ENCODE peak calls at places on chromosomes 3 and 15, in seven cellular contexts. H is iPS DF 6.9, D is neuronal stem cell, L is spleen, A is endothelial cell of umbilical vein, G is neural progenitor cell, R is Peyer's patch. Y is an unnamed sample. For H3K4me1, the result is how much of the 10 kb centered on the place peaks cover.

GRCh38 chr3:14602804-14603644 is 48.5 kb upstream of the CCDC174 start:
- DNase-seq in H (no peak), D (no peak), L (no peak), A (no peak), G (peak), R (no peak), Y (no peak)

GRCh38 chr15:65835452-65835851 is 33.8 kb upstream of the RAB11A start:
- DNase-seq in H (no peak), D (no peak), L (no peak), A (no peak), G (no peak), R (peak), Y (no peak)

GRCh38 chr3:32872487-32873382 is 54.9 kb downstream of the TRIM71 start:
- DNase-seq in H (no peak), D (no peak), L (no peak), A (no peak), G (no peak), R (no peak), Y (peak)

GRCh38 chr3:72655151-72655551 is 193.1 kb downstream of the SHQ1 start:
- DNase-seq in H (peak), D (peak), L (no peak), A (no peak), G (peak), R (no peak), Y (no peak)

GRCh38 chr15:25090073-25090733 is 135.4 kb downstream of the SNRPN start:
- DNase-seq in H (no peak), D (no peak), L (peak), A (no peak), G (no peak), R (no peak), Y (no peak)

GRCh38 chr15:79185199-79185598 is 94.6 kb upstream of the RASGRF1 start:
- DNase-seq in H (no peak), D (no peak), L (no peak), A (no peak), G (peak), R (no peak), Y (no peak)

GRCh38 chr3:70000028-70000410 is 486 bp downstream of the SAMMSON start:
- DNase-seq in H (no peak), D (no peak), L (no peak), A (no peak), G (no peak), R (no peak), Y (no peak)

GRCh38 chr15:99956022-99956775 is 223.0 kb upstream of the LYSMD4 start:
- DNase-seq in H (no peak), D (no peak), L (peak), A (no peak), G (no peak), R (peak), Y (no peak)

GRCh38 chr3:111616417-111617105 is 21.4 kb upstream of the ZBED2 start:
- DNase-seq in H (no peak), D (no peak), L (peak), A (no peak), G (no peak), R (peak), Y (no peak)

GRCh38 chr3:62638316-62638715 is 236.9 kb downstream of the CADPS start:
- DNase-seq in H (no peak), D (no peak), L (no peak), A (no peak), G (no peak), R (no peak), Y (no peak)

GRCh38 chr15:41011055-41011815 is 58.0 kb downstream of the CHAC1 start:
- DNase-seq in H (no peak), D (no peak), L (no peak), A (peak), G (no peak), R (no peak), Y (no peak)

GRCh38 chr15:90703455-90703854 is 13.7 kb upstream of the BLM start:
- DNase-seq in H (no peak), D (no peak), L (no peak), A (no peak), G (no peak), R (no peak), Y (no peak)

GRCh38 chr15:90097475-90097874 is 4.8 kb downstream of the IDH2 start:
- DNase-seq in H (no peak), D (no peak), L (peak), A (no peak), G (no peak), R (peak), Y (no peak)

GRCh38 chr15:65130941-65131340 is 2.7 kb downstream of the PDCD7 start:
- DNase-seq in H (no peak), D (no peak), L (no peak), A (no peak), G (peak), R (no peak), Y (no peak)

GRCh38 chr3:114714957-114715356 is 421.1 kb downstream of the TIGIT start:
- DNase-seq in H (no peak), D (no peak), L (no peak), A (no peak), G (no peak), R (no peak), Y (no peak)

GRCh38 chr3:85476891-85477495 is 518.2 kb downstream of the CADM2 start:
- DNase-seq in H (no peak), D (no peak), L (no peak), A (no peak), G (no peak), R (no peak), Y (no peak)

GRCh38 chr15:49707598-49707997 is 86.8 kb downstream of the DTWD1 start:
- DNase-seq in H (no peak), D (no peak), L (no peak), A (no peak), G (no peak), R (no peak), Y (no peak)

GRCh38 chr15:27701014-27701413 is 398.1 kb downstream of the OCA2 start:
- DNase-seq in H (no peak), D (no peak), L (no peak), A (no peak), G (no peak), R (no peak), Y (no peak)

GRCh38 chr3:65902304-65902793 is 136.4 kb downstream of the MAGI1 start:
- DNase-seq in H (peak), D (no peak), L (no peak), A (no peak), G (peak), R (peak), Y (no peak)

GRCh38 chr3:58249358-58250092 is 11.9 kb downstream of the ABHD6 start:
- DNase-seq in H (no peak), D (peak), L (no peak), A (peak), G (peak), R (peak), Y (no peak)

GRCh38 chr3:10263549-10264363 is 15.5 kb downstream of the TATDN2 start:
- DNase-seq in H (no peak), D (no peak), L (peak), A (peak), G (peak), R (peak), Y (no peak)

GRCh38 chr3:64138046-64138445 is 87.2 kb downstream of the PRICKLE2 start:
- DNase-seq in H (no peak), D (no peak), L (no peak), A (no peak), G (no peak), R (no peak), Y (no peak)

DNA sequence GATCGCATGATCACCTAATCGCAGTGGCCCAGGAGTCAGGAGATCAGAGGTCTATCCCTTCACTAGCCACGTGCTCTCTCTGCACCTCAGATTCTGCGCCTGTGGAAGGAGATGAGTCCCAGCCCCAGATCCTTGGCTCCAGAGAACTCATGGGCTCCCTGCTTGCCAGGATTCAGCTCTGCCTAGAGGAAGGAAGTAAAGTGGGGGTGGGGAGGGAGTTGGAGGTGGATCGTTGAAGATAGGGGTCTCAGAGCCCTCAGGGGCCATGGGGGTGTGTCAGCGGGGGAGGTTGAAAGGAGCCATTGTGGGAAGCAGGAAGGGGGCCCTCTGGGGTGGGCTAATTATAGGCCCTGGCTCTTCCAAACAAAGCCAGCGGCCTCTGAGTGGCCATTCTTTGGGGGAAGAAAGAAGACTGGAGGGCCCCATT is 11.3 kb upstream of the STRA6 start:
- DNase-seq in H (no peak), D (peak), L (no peak), A (no peak), G (peak), R (no peak), Y (no peak)
- H3K4me1 ChIP-seq in H (under half), D (under half), L (under half), A (under half), G (half or more), R (under half), Y (under half)

GRCh38 chr3:187016639-187017345 is 86.5 kb downstream of the ST6GAL1 start:
- DNase-seq in H (no peak), D (no peak), L (no peak), A (peak), G (no peak), R (peak), Y (no peak)
- H3K4me1 ChIP-seq in H (under half), D (under half), L (half or more), A (half or more), G (under half), R (under half), Y (under half)

GRCh38 chr3:71581981-71582611 is 1.4 kb downstream of the FOXP1 start:
- DNase-seq in H (no peak), D (peak), L (peak), A (peak), G (peak), R (peak), Y (peak)
- H3K4me1 ChIP-seq in H (under half), D (under half), L (half or more), A (half or more), G (under half), R (under half), Y (under half)

GRCh38 chr3:188827593-188827992 is 344.2 kb upstream of the TPRG1 start:
- DNase-seq in H (no peak), D (no peak), L (no peak), A (no peak), G (no peak), R (no peak), Y (no peak)
- H3K4me1 ChIP-seq in H (under half), D (under half), L (under half), A (under half), G (under half), R (under half), Y (under half)

DNA sequence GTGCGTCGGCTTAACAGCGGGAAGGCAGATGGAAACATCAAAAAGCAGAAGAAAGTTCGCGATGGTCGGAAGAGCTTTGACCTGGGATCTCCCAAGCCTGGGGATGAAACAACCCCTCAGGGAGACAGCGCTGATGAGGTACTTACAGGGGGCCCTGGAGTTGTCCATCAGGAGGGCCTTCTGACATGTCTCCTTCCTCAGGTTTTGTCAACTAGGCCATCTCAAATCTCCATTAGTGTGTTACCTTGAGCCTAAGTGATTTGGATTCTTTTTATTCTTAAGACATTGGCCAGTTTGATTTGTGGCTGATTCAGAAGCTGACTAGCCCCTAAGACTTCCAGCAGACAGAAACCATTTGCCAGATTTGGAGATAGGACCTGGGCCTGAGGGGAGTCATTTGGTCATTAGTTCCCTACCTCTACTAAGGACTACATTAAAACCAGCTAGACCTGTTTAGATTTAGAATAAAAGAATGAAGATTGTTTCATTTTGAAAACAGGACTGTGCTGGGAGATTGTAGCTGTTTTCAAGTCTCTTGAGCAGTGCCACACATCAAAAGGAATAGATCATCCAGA is 97.6 kb upstream of the UMPS start:
- DNase-seq in H (no peak), D (no peak), L (no peak), A (no peak), G (no peak), R (no peak), Y (no peak)
- H3K4me1 ChIP-seq in H (under half), D (under half), L (under half), A (under half), G (under half), R (under half), Y (under half)

GRCh38 chr15:68730491-68731317 is 90.0 kb downstream of the ANP32A start:
- DNase-seq in H (peak), D (peak), L (no peak), A (peak), G (peak), R (peak), Y (peak)
- H3K4me1 ChIP-seq in H (under half), D (under half), L (under half), A (under half), G (under half), R (under half), Y (under half)

GRCh38 chr3:127784283-127784682 is 38.0 kb downstream of the MGLL start:
- DNase-seq in H (no peak), D (no peak), L (peak), A (no peak), G (no peak), R (no peak), Y (no peak)
- H3K4me1 ChIP-seq in H (under half), D (under half), L (half or more), A (under half), G (under half), R (under half), Y (under half)

GRCh38 chr3:11553436-11554235 is 90.1 kb downstream of the VGLL4 start:
- DNase-seq in H (no peak), D (no peak), L (peak), A (peak), G (no peak), R (no peak), Y (no peak)
- H3K4me1 ChIP-seq in H (under half), D (under half), L (under half), A (under half), G (under half), R (under half), Y (under half)

DNA sequence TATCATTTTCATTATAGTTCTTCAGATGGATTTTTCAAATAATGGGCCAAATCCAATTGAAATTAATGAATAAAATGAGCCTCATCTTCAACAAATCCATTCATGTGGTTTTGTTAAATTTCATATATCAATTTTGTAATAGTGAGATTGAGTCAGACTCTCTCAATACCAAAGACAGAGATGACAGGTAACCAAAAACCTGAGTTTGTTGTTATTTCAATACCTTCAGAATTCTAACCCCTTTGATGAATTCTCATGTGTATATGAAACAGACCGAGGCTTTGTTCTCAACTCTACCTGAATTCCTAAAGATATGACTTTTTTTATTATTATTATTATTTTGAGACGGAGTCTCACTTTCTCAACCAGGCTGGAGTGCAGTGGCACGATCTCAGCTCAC is 92.8 kb downstream of the FOXP1 start:
- DNase-seq in H (no peak), D (no peak), L (no peak), A (no peak), G (no peak), R (no peak), Y (no peak)
- H3K4me1 ChIP-seq in H (under half), D (under half), L (under half), A (under half), G (under half), R (under half), Y (under half)